ENCODE peak calls at places on chromosomes 3 and 15, in six cellular contexts. U is kidney, C is mucosa of descending colon, P is stomach, X is AG04450, V is endodermal cell. E is an unnamed sample.

GRCh38 chr3:9251055-9251786 is 1.8 kb upstream of the SRGAP3 start:
- DNase-seq in V (peak), X (no peak), C (no peak), P (no peak), U (no peak), E (no peak)

GRCh38 chr15:65783872-65784271 is 8.2 kb downstream of the DENND4A start:
- DNase-seq in X (no peak), P (no peak), C (no peak), U (no peak), V (no peak), E (no peak)

GRCh38 chr3:140493271-140493670 is 184.6 kb upstream of the TRIM42 start:
- DNase-seq in P (no peak), V (no peak), X (no peak), C (no peak), U (no peak), E (no peak)

GRCh38 chr15:40927497-40928346 is 1.4 kb upstream of the DLL4 start:
- DNase-seq in V (no peak), P (no peak), C (no peak), X (no peak), U (peak), E (no peak)

GRCh38 chr3:81764665-81765064 is 3.2 kb upstream of the GBE1 start:
- DNase-seq in V (no peak), P (no peak), C (no peak), X (no peak), U (no peak), E (no peak)

GRCh38 chr3:4399476-4399875 is 67.6 kb downstream of the SUMF1 start:
- DNase-seq in P (no peak), C (no peak), U (no peak), X (no peak), V (no peak), E (no peak)

GRCh38 chr3:70431906-70432305 is 119.5 kb upstream of the MDFIC2 start:
- DNase-seq in V (no peak), X (no peak), C (no peak), U (no peak), P (no peak), E (no peak)

GRCh38 chr15:51634591-51635198 is 12.1 kb upstream of the DMXL2 start:
- DNase-seq in P (no peak), C (no peak), X (no peak), U (no peak), V (no peak), E (no peak)

GRCh38 chr3:86990734-86991481 is at the start of gene VGLL3:
- DNase-seq in P (peak), C (peak), X (peak), V (peak), U (peak), E (peak)

GRCh38 chr3:13823186-13823585 is 56.7 kb downstream of the WNT7A start:
- DNase-seq in V (no peak), U (no peak), C (no peak), P (no peak), X (no peak), E (no peak)

GRCh38 chr3:138089091-138089490 is 26.3 kb downstream of the DZIP1L start:
- DNase-seq in V (no peak), P (no peak), U (no peak), C (no peak), X (peak), E (no peak)

GRCh38 chr3:156677120-156677479 is 2.7 kb downstream of the TIPARP start:
- DNase-seq in U (no peak), C (no peak), X (no peak), P (no peak), V (no peak), E (no peak)

GRCh38 chr3:156675744-156676466 is 1.5 kb downstream of the TIPARP start:
- DNase-seq in U (no peak), P (peak), X (peak), C (peak), V (no peak), E (peak)

GRCh38 chr3:156676467-156677119 is 2.2 kb downstream of the TIPARP start:
- DNase-seq in V (no peak), X (no peak), C (no peak), P (no peak), U (no peak), E (no peak)

GRCh38 chr3:156678216-156678615 is 3.8 kb downstream of the TIPARP start:
- DNase-seq in V (no peak), X (no peak), P (no peak), U (no peak), C (no peak), E (no peak)

GRCh38 chr3:156677536-156677935 is 3.1 kb downstream of the TIPARP start:
- DNase-seq in C (no peak), P (no peak), U (no peak), X (no peak), V (no peak), E (no peak)
- H3K4me3 ChIP-seq in C (no peak), P (no peak), U (no peak), X (no peak), V (peak), E (no peak)

DNA sequence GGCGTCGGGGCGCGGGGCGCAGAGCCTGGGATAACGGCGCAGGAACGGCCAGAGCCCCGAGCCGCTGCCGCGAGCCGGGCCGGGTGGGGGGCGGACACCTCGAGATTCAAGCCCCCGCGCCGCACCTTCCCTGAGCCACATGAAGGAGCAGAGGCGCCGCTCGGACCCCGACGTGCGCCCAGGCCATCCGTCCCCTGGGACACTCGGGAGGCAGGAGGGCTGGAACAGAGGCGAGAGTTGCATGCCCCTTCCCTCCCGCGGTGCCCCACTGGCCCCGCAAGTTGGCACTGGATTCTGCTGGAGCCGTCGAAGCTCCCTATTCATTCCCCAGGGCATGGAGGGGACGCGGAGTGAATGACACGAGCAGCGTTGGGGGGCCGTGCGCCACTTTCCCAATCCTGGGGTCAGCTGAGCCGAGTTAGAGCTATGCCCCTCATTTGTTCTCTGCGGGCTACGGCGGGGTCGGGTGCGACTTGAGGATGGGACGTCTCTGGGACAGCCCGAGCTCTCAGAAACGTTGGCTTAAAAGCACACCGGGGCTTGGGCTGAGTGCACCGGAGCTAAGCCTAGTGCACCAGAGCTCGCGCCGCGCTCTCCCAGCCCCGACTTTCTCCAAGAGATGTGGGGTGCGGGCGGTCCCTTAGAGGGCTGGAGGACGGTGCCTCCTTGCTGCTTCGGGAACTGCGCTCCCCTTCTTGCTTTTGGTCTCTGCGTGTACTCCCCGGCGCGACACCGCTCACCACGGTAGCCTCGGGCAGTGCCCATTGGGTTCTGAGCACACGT is 589 bp downstream of the SLC6A1 start:
- DNase-seq in X (no peak), V (peak), P (no peak), U (no peak), C (no peak), E (no peak)
- H3K4me3 ChIP-seq in X (no peak), V (no peak), P (peak), U (no peak), C (no peak), E (no peak)

GRCh38 chr3:51386159-51386851 is 1.2 kb downstream of the MANF start:
- DNase-seq in U (peak), X (no peak), V (peak), C (no peak), P (no peak), E (peak)
- H3K4me3 ChIP-seq in U (peak), X (peak), V (peak), C (no peak), P (peak), E (peak)

DNA sequence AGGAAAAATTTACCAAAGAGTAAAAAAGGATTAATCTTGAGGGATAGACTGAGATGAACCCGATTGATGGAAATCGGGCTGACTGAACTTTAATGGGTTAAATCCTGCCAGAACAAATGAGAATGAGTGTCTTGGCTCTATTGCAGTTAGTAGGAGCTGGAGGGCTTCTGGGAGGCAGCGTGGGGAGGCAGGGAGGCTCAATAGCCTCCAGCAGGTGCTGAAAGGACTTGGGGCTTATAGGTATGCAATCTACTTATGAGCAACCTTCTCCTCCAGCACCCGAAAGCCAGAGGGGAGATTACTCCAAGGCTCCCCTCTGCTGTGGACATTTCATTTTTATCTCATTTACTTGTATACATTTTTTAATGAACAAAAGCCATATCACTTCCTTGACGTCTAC is 1.0 kb upstream of the CRYBG3 start:
- DNase-seq in V (no peak), P (no peak), X (no peak), C (no peak), U (no peak), E (no peak)
- H3K4me3 ChIP-seq in V (peak), P (peak), X (peak), C (no peak), U (peak), E (no peak)

DNA sequence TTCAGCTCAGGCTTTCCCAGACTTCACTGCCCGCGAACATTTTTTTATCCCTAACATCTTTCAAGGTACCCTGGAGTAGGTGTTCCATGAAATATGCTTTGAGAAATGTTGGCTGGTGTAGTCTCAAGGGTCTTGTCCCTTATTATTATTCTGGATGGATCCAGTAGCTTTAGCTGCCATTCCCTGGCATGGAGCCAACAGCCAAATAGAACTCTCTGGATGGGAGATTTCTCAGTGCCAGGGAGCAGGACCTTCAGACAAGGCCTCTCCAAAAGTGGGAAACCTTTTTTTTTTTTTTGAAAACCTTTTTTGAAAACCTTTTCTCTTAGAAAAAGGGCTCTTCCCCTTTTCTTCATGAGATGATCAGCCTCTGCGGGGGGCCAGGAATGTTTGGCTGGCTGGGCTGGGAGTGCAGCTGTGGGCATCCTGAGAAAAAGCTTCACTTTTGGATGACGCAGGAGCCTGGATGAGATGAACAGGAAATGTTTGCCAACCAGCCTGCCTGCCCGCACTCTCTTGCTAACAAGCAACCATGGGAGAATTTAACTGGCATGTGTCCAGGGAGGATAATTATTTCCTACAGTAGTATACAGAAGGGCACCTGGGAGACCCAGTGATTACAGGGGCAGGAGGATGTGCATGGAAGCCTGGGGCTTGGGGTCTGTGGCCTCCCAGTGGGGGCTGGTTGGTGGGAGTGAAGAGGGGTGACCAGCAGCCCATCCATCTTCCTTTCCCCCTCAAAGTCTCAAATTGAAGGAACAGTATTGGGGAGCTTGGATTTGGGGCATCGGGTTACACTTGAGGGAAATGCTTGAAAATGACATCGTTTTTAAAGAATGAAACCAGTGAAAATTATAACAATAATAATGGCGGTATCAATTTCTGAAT is 109.1 kb upstream of the LRIG1 start:
- DNase-seq in U (no peak), C (peak), V (peak), X (peak), P (no peak), E (no peak)
- H3K4me3 ChIP-seq in U (no peak), C (no peak), V (no peak), X (no peak), P (no peak), E (no peak)

DNA sequence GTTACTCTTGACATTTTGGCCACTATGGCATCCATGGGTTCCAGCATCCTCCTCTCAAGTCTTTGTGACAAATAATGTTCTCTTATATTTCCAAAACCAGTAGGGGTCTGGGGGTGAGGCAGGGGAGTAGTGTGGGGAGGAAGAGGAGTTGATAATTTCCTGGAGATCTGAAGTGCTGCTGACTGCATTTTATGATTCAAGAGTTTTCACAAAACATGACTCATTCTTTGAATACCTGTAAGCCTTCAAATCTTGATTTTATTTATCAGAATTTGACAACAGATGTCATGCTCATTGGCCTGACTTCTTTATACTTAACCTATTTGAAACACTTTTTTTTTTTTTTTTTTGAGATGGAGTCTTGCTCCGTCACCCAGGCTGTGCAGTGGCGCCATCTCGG is 98.8 kb upstream of the PLXND1 start:
- DNase-seq in V (no peak), C (no peak), P (no peak), X (no peak), U (no peak), E (no peak)
- H3K4me3 ChIP-seq in V (no peak), C (no peak), P (no peak), X (no peak), U (no peak), E (no peak)

GRCh38 chr15:64455951-64456350 is 4.4 kb upstream of the ZNF609 start:
- DNase-seq in C (no peak), U (no peak), P (no peak), V (no peak), X (no peak), E (no peak)

GRCh38 chr15:64454282-64454681 is 6.1 kb upstream of the ZNF609 start:
- DNase-seq in V (no peak), C (no peak), X (no peak), P (no peak), U (no peak), E (no peak)

GRCh38 chr15:64456634-64457108 is 3.7 kb upstream of the ZNF609 start:
- DNase-seq in V (no peak), C (no peak), X (no peak), P (no peak), U (no peak), E (no peak)

GRCh38 chr15:64453689-64454037 is 6.7 kb upstream of the ZNF609 start:
- DNase-seq in P (no peak), U (no peak), X (no peak), C (no peak), V (no peak), E (no peak)

GRCh38 chr15:64452988-64453688 is 7.2 kb upstream of the ZNF609 start:
- DNase-seq in P (peak), X (no peak), U (no peak), C (no peak), V (no peak), E (no peak)
- H3K4me3 ChIP-seq in P (no peak), X (no peak), U (no peak), C (no peak), V (no peak), E (no peak)

DNA sequence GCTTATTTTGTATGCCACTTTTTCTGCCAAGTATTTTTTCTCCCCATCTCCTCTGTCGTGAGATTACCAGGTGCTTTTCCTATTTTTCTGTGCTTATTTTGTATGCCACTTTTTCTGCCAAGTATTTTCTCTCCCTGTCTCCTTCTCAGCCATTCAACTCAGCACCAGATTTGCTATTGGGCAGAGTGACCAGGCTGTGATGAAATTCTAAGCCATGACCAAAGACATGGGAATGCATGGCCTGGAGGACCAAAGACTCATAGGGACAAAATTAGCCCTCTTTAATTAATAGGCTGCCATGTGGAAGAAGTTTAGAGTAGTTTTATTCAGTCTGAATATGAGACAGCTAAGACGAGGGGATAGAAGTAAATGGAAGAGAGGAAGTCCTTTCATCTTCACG is 257.4 kb downstream of the SQOR start:
- DNase-seq in C (no peak), X (no peak), P (no peak), U (no peak), V (no peak), E (no peak)
- H3K4me3 ChIP-seq in C (no peak), X (no peak), P (no peak), U (no peak), V (no peak), E (no peak)

DNA sequence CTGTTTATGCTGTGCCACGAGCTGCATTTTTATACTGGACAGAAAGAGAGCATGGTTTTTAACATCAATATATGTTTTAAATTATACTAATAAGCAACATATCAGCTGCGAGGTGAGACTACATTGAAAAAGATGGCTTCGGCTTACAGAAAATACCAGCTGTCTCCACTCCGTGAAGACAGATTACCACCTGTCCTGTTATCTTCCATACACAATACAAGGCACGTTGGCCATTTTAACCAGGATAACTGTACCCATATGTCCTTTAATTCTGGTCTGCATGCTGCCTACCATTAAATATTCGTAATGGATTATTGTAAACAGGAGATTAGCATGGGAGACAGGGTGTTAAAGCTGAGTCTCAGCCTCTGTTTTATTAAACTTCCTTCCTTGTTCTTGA is 855.6 kb downstream of the ROBO1 start:
- DNase-seq in U (no peak), C (no peak), V (no peak), P (no peak), X (no peak), E (no peak)
- H3K4me3 ChIP-seq in U (no peak), C (no peak), V (no peak), P (no peak), X (no peak), E (no peak)

DNA sequence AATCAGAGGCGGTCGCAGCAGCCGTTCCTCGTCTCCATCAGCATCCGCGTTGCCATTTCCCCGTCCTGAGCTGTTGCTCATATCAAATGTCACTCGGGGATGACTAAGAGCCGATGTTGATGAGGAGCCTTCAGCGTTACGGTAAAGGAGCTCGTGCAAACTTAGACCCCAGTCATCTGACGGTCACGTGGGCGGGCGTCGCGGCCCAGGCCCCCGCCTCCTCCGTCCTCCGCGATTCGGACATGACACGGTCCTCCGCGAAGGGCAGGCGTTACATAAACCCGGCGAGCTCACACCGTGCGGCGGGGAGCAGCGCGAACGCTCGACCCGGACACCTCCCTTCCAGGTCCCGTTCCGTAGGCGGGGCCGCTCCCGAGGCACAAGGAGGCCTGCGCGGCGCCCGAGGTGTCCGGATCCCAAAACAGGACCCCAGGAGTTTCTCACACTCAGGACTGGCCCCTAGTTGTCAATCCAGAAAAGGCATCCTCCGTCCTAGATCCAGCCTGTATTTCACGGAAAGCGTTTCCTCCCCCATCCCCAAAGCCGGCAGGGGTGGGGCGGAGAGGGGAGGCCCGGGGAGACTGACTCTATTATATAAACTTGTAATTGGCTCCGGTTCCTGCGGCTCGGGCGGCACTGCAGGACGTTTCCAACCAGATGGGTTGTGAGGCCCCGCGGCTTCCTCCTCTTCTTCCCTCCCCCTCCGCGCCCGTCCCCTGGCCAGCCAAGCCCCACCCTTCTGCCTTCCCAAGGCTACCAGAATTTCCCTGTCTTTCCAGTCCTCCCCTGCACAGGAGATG is 100.0 kb upstream of the IGF1R start:
- DNase-seq in C (peak), X (peak), P (peak), V (peak), U (peak), E (peak)
- H3K4me3 ChIP-seq in C (no peak), X (peak), P (peak), V (peak), U (peak), E (peak)